ENCODE peak calls at places on chromosomes 12 and 14, in seven cellular contexts. H is aorta, I is hepatocyte, X is GM12865, R is adipocyte, G is PC-3, B is mucosa of descending colon. N is an unnamed sample.

GRCh38 chr12:100248886-100249285 is 18.0 kb downstream of the DEPDC4 start:
- DNase-seq in H (no peak), I (no peak), X (no peak), R (peak), G (no peak), B (no peak), N (no peak)

GRCh38 chr12:52119398-52120254 is 40.1 kb downstream of the SMIM41 start:
- DNase-seq in H (no peak), I (peak), X (peak), R (peak), G (peak), B (peak), N (no peak)

GRCh38 chr12:6386522-6386921 is 2.6 kb downstream of the LTBR start:
- DNase-seq in H (no peak), I (no peak), X (no peak), R (no peak), G (no peak), B (no peak), N (no peak)

GRCh38 chr14:84969501-84969900 is 560.4 kb upstream of the FLRT2 start:
- DNase-seq in H (no peak), I (no peak), X (no peak), R (no peak), G (peak), B (no peak), N (peak)

GRCh38 chr14:72577521-72577920 is 316.4 kb downstream of the DPF3 start:
- DNase-seq in H (no peak), I (no peak), X (no peak), R (no peak), G (no peak), B (no peak), N (no peak)

GRCh38 chr12:10207136-10207535 is 5.5 kb upstream of the GABARAPL1 start:
- DNase-seq in H (no peak), I (no peak), X (no peak), R (no peak), G (no peak), B (no peak), N (no peak)

GRCh38 chr12:127360580-127360979 is 906.4 kb upstream of the TMEM132C start:
- DNase-seq in H (no peak), I (no peak), X (no peak), R (no peak), G (no peak), B (no peak), N (peak)

GRCh38 chr12:95173392-95174251 is 43.6 kb downstream of the FGD6 start:
- DNase-seq in H (no peak), I (peak), X (no peak), R (peak), G (no peak), B (peak), N (no peak)

GRCh38 chr12:123533672-123534643 is at the start of gene RILPL1:
- DNase-seq in H (peak), I (peak), X (peak), R (peak), G (peak), B (peak), N (peak)

GRCh38 chr12:6370994-6371754 is 4.2 kb downstream of the SCNN1A start:
- DNase-seq in H (peak), I (peak), X (no peak), R (no peak), G (peak), B (peak), N (peak)

GRCh38 chr14:100738704-100739131 is 12.0 kb downstream of the DLK1 start:
- DNase-seq in H (peak), I (no peak), X (no peak), R (no peak), G (no peak), B (no peak), N (no peak)

GRCh38 chr14:101235042-101235871 is 326.0 kb upstream of the DIO3 start:
- DNase-seq in H (peak), I (peak), X (peak), R (peak), G (peak), B (peak), N (peak)

GRCh38 chr12:82097438-82097837 is 260.7 kb downstream of the CCDC59 start:
- DNase-seq in H (no peak), I (no peak), X (no peak), R (no peak), G (no peak), B (no peak), N (no peak)

GRCh38 chr12:66361703-66362102 is 59.4 kb downstream of the HELB start:
- DNase-seq in H (no peak), I (no peak), X (no peak), R (no peak), G (no peak), B (no peak), N (no peak)

GRCh38 chr12:113016796-113017195 is 38.5 kb downstream of the OAS2 start:
- DNase-seq in H (no peak), I (no peak), X (no peak), R (no peak), G (no peak), B (no peak), N (no peak)

GRCh38 chr12:71371132-71371531 is 68.5 kb upstream of the LGR5 start:
- DNase-seq in H (no peak), I (no peak), X (no peak), R (no peak), G (peak), B (peak), N (no peak)

DNA sequence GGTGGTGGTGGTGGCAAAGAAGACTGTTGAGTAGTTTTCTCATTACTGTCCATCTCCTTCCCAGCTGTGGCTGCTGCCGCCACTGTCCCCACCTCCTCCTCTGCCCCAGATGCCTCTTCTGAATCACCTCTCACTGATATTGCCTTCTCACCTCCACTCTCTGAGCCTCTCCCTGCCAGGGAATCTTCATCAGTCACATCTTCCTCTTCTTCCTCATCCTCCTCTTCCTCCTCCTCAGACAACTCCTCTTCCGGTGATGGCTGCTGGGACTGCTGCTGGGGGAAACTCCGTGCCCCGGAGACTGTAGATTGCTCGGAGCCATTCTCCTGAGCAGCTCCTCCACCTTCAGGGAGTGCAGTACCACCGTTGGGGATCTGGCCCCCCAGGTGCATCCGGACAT is 2.9 kb downstream of the SALL2 start:
- DNase-seq in H (no peak), I (no peak), X (no peak), R (no peak), G (no peak), B (no peak), N (no peak)
- H3K4me3 ChIP-seq in H (no peak), I (no peak), X (no peak), R (no peak), G (no peak), B (no peak), N (no peak)

DNA sequence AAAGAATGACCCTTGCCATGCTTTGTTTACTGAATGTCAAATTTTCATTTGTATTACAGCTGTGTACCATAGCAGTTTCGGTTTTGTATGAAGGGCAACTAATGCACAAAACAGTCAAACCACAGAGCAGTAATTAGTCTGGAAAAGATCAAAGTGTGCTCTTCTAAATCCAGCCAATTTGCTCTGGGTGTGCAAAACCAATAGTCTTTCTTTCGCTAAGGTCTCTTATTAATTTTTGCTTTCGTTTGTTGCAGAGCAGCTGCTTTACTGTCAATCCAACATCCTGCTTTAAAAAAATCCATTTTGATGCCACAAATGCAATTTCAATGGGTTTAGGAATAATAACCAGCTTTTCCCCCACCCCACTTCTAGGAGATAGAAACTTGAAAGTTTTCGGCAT is 114.2 kb downstream of the BRMS1L start:
- DNase-seq in H (no peak), I (no peak), X (peak), R (peak), G (no peak), B (no peak), N (no peak)
- H3K4me3 ChIP-seq in H (no peak), I (no peak), X (peak), R (no peak), G (peak), B (no peak), N (no peak)

GRCh38 chr14:69484444-69485113 is at the start of gene PLEKHD1:
- DNase-seq in H (no peak), I (peak), X (no peak), R (no peak), G (peak), B (no peak), N (peak)
- H3K4me3 ChIP-seq in H (no peak), I (peak), X (no peak), R (peak), G (peak), B (no peak), N (peak)

DNA sequence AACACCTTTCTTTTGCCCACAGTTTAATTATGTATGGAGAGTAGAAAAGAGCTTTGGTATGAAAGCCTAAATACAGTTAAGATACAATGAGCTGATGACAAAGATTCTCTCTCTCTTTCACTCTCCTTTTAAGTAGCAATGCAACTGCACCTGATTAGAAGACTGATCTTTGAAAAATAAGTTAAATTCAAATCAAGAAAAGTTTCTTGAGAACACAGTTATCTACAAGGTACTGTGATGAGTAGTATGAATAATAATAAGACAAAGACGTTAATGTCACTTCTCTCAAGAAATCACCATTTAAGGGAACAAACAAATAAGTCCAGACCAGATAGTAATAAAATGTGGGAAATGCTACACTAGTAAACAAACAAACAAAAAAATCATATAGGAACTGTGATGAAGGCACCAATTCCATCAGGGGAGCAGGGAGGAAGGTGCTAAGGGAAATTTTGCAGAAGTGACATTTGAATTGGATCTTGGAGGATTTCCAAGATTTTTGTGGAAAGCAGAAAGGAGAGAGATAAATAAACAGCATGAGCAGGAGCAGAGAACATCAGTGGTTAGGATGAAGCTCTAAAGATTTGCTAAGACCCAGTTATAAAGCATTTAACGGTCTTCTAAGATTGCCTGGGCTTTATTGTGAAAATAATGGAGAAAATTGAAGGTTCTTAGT is 65.2 kb upstream of the STK38L start:
- DNase-seq in H (no peak), I (no peak), X (peak), R (no peak), G (peak), B (no peak), N (peak)
- H3K4me3 ChIP-seq in H (no peak), I (no peak), X (peak), R (no peak), G (peak), B (no peak), N (no peak)

GRCh38 chr14:64915797-64916196 is 1.5 kb downstream of the CHURC1 start:
- DNase-seq in H (no peak), I (no peak), X (no peak), R (no peak), G (no peak), B (no peak), N (no peak)
- H3K4me3 ChIP-seq in H (no peak), I (no peak), X (peak), R (peak), G (peak), B (no peak), N (no peak)

GRCh38 chr12:124772467-124773170 is 91.0 kb downstream of the SCARB1 start:
- DNase-seq in H (no peak), I (no peak), X (no peak), R (no peak), G (peak), B (no peak), N (no peak)

GRCh38 chr12:124774462-124775167 is 89.0 kb downstream of the SCARB1 start:
- DNase-seq in H (no peak), I (no peak), X (peak), R (peak), G (peak), B (peak), N (no peak)

GRCh38 chr12:124776126-124776513 is 87.5 kb downstream of the SCARB1 start:
- DNase-seq in H (no peak), I (no peak), X (no peak), R (no peak), G (no peak), B (no peak), N (no peak)

GRCh38 chr12:124771462-124772361 is 92.0 kb downstream of the SCARB1 start:
- DNase-seq in H (peak), I (peak), X (peak), R (peak), G (peak), B (peak), N (peak)

DNA sequence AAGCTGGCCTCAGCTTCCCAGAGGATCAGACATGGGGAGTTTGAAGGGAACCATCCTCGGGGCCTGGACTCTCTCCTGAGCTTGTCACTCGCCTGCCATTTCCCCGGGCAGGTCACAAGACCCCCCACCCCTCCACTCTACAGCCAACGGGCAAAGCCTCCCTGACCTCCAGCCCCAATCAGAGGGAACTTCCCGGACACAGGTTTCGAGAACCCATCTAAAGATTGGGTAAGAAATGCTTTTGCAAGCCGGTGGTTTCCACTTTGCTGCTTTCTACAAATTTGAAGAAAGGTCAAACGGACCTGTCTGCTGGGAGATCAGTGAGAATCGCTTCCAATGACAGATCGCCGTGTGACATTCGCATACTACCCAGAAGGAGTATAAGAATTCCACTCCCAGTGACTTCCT is 89.6 kb downstream of the SCARB1 start:
- DNase-seq in H (no peak), I (no peak), X (peak), R (peak), G (no peak), B (no peak), N (no peak)
- H3K4me3 ChIP-seq in H (no peak), I (no peak), X (peak), R (peak), G (no peak), B (no peak), N (no peak)

GRCh38 chr12:115354476-115354890 is 670.5 kb upstream of the TBX3 start:
- DNase-seq in H (no peak), I (no peak), X (peak), R (peak), G (no peak), B (no peak), N (no peak)

GRCh38 chr12:115353467-115353866 is 669.5 kb upstream of the TBX3 start:
- DNase-seq in H (no peak), I (no peak), X (no peak), R (no peak), G (no peak), B (no peak), N (no peak)

GRCh38 chr12:115355301-115355700 is 671.3 kb upstream of the TBX3 start:
- DNase-seq in H (no peak), I (no peak), X (no peak), R (no peak), G (peak), B (no peak), N (no peak)

GRCh38 chr12:115351513-115352077 is 667.6 kb upstream of the TBX3 start:
- DNase-seq in H (no peak), I (no peak), X (no peak), R (peak), G (no peak), B (no peak), N (no peak)

DNA sequence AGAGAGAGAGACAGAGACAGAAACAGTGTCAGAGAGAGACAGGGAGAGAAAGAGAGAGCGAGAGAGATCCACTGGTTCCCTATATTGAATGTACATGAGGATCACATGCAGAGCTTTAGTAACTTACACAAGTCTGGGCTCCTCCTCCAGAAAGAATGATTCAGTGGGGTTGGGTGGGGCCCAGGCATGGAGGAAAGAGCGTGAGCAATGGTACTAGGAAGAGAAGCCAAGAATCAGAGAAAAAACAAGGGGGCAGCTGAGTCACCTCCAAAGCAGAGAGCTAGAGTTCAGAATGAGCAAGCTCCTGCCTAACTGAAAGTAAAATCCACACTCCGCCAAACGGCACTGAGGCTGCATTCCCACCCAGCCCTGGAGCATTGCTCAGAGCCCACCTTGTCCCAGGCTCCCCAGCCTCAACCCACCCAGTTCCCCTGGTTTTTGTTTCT is 670.1 kb upstream of the TBX3 start:
- DNase-seq in H (peak), I (peak), X (peak), R (peak), G (peak), B (peak), N (peak)
- H3K4me3 ChIP-seq in H (peak), I (no peak), X (peak), R (peak), G (peak), B (no peak), N (peak)

DNA sequence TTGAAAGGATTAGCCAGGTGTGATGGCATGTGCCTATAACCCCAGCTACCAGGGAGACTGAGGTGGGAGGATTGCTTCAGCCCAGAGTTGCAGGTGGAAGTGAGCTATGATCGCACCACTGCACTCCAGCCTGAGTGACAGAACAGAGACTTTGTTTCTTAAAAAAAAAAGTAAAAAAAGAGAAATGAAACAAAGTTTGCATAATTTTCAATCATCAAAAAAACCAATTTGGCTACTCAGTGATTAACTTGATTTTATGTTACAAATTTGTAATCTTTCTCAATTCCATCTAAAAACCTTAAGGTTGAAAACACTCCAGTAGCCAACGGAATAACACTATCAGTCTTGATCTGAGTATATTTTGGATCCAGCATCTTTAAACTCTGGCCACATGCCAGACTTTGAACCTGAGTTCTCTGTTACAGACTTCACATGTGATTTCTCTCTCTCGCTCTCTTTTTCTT is 12.6 kb upstream of the DENND5B start:
- DNase-seq in H (no peak), I (no peak), X (peak), R (no peak), G (no peak), B (no peak), N (no peak)
- H3K4me3 ChIP-seq in H (no peak), I (no peak), X (peak), R (no peak), G (no peak), B (no peak), N (no peak)

N was measured in SJCRH30.